ENCODE peak calls at places on chromosomes 7 and 10, in ten cellular contexts. X is breast epithelium; M is left ventricle myocardium inferior; E is lung; K is fibroblast of the aortic adventitia; J is endothelial cell; G is cardiac muscle cell; B is CD4-positive, alpha-beta T cell; T is foreskin fibroblast; I is stomach. R is an unnamed sample.
A peak's percentile ranks its signal among the peaks of the same experiment; 100 is the strongest.

GRCh38 chr7:101518348-101518747 is 110.7 kb downstream of the MYL10 start:
- DNase-seq in X (no peak), M (no peak), E (no peak), K (peak; percentile 34), J (no peak), G (peak; percentile 20), B (no peak), T (peak; percentile 87), I (no peak), R (no peak)

GRCh38 chr10:93947055-93947454 is 46.7 kb upstream of the PLCE1 start:
- DNase-seq in X (no peak), M (peak; percentile 40), E (no peak), K (peak; percentile 59), J (no peak), G (peak; percentile 82), B (no peak), T (peak; percentile 73), I (no peak), R (no peak)

GRCh38 chr7:73429622-73430505 is 3.7 kb upstream of the FZD9 start:
- DNase-seq in X (no peak), M (no peak), E (no peak), K (no peak), J (no peak), G (no peak), B (no peak), T (no peak), I (no peak), R (no peak)

GRCh38 chr10:115092555-115093285 is 445 bp upstream of the ATRNL1 start:
- DNase-seq in X (no peak), M (no peak), E (no peak), K (peak; percentile 21), J (peak; percentile 38), G (peak; percentile 58), B (no peak), T (peak; percentile 39), I (no peak), R (no peak)

GRCh38 chr7:95686109-95686508 is 86.2 kb upstream of the DYNC1I1 start:
- DNase-seq in X (peak; percentile 32), M (peak; percentile 19), E (peak; percentile 32), K (peak; percentile 67), J (peak; percentile 34), G (peak; percentile 82), B (no peak), T (peak; percentile 26), I (peak; percentile 60), R (no peak)

GRCh38 chr10:42454313-42454712 is 184.1 kb downstream of the ZNF33B start:
- DNase-seq in X (no peak), M (no peak), E (no peak), K (no peak), J (no peak), G (no peak), B (no peak), T (no peak), I (no peak), R (no peak)

GRCh38 chr7:90111-91063 is 102.0 kb upstream of the FAM20C start:
- DNase-seq in X (no peak), M (no peak), E (peak; percentile 25), K (peak; percentile 88), J (no peak), G (peak; percentile 83), B (no peak), T (peak; percentile 87), I (no peak), R (no peak)

GRCh38 chr7:140541513-140542192 is 62.3 kb upstream of the MKRN1 start:
- DNase-seq in X (peak; percentile 58), M (peak; percentile 63), E (peak; percentile 44), K (peak; percentile 95), J (peak; percentile 21), G (peak; percentile 96), B (no peak), T (peak; percentile 74), I (peak; percentile 37), R (no peak)

GRCh38 chr10:124728071-124728829 is 15.9 kb downstream of the FAM53B start:
- DNase-seq in X (no peak), M (no peak), E (no peak), K (no peak), J (no peak), G (peak; percentile 76), B (no peak), T (no peak), I (no peak), R (no peak)

GRCh38 chr7:158973440-158973839 is 117.1 kb downstream of the DYNC2I1 start:
- DNase-seq in X (no peak), M (peak; percentile 45), E (no peak), K (no peak), J (no peak), G (peak; percentile 23), B (no peak), T (no peak), I (peak; percentile 42), R (no peak)
- TF ChIP-seq CTCF in X (no peak), M (peak; percentile 69), E (no peak), K (peak; percentile 8), J (no peak), G (peak; percentile 23), B (no peak), T (no peak), I (peak; percentile 38), R (peak; percentile 75)

DNA sequence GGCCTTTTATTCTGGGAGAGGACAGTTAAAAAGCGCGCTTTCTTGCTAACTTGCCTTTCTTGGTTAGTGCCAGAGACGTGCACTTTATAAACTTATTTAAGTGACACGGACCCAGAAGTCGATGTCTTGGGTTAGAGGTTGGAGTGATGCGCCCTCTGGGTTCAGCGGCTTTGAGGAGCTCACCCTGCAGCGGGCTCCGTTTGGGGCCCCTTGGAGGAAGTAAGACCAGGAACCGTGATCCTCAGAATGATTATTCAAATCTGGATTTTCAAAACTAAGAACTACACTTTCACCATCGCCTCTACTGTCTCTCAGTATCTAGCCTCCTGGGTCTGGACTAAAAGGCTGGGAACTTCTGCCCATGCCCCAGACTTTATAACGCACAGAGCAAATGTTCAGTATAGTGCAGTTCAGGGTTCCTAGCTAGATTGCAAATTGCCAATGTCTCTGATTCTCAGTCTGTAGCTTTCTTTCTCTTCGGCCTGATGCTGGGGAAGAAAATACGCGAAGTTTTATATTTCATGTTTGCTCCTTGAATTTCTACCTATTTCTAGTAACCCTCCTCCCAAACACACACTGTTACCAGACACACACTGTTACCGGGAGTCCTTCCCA is 18.6 kb upstream of the SMO start:
- DNase-seq in X (no peak), M (no peak), E (no peak), K (no peak), J (no peak), G (no peak), B (no peak), T (no peak), I (no peak), R (no peak)
- TF ChIP-seq CTCF in X (no peak), M (no peak), E (no peak), K (no peak), J (no peak), G (no peak), B (no peak), T (no peak), I (no peak), R (no peak)

GRCh38 chr7:143914938-143915337 is 13.0 kb upstream of the TCAF1 start:
- DNase-seq in X (no peak), M (no peak), E (no peak), K (no peak), J (no peak), G (no peak), B (no peak), T (no peak), I (no peak), R (no peak)
- TF ChIP-seq CTCF in X (no peak), M (no peak), E (no peak), K (peak; percentile 10), J (no peak), G (no peak), B (no peak), T (no peak), I (no peak), R (peak; percentile 41)

GRCh38 chr7:152076940-152077933 is 51.8 kb downstream of the GALNT11 start:
- DNase-seq in X (no peak), M (peak; percentile 25), E (no peak), K (peak; percentile 14), J (no peak), G (no peak), B (no peak), T (no peak), I (no peak), R (no peak)

GRCh38 chr7:152074673-152075072 is 49.2 kb downstream of the GALNT11 start:
- DNase-seq in X (no peak), M (no peak), E (no peak), K (no peak), J (peak; percentile 16), G (no peak), B (no peak), T (no peak), I (no peak), R (no peak)

GRCh38 chr7:152078025-152078424 is 52.6 kb downstream of the GALNT11 start:
- DNase-seq in X (no peak), M (no peak), E (no peak), K (no peak), J (no peak), G (no peak), B (no peak), T (no peak), I (no peak), R (no peak)

GRCh38 chr7:152073352-152073751 is 47.9 kb downstream of the GALNT11 start:
- DNase-seq in X (no peak), M (no peak), E (no peak), K (no peak), J (no peak), G (no peak), B (no peak), T (no peak), I (no peak), R (no peak)

GRCh38 chr7:152076324-152076821 is 50.9 kb downstream of the GALNT11 start:
- DNase-seq in X (no peak), M (no peak), E (no peak), K (peak; percentile 17), J (peak; percentile 58), G (peak; percentile 20), B (no peak), T (no peak), I (peak; percentile 42), R (no peak)
- TF ChIP-seq CTCF in X (peak; percentile 41), M (peak; percentile 43), E (no peak), K (peak; percentile 52), J (peak; percentile 90), G (peak; percentile 33), B (no peak), T (peak; percentile 16), I (peak; percentile 21), R (peak; percentile 67)

DNA sequence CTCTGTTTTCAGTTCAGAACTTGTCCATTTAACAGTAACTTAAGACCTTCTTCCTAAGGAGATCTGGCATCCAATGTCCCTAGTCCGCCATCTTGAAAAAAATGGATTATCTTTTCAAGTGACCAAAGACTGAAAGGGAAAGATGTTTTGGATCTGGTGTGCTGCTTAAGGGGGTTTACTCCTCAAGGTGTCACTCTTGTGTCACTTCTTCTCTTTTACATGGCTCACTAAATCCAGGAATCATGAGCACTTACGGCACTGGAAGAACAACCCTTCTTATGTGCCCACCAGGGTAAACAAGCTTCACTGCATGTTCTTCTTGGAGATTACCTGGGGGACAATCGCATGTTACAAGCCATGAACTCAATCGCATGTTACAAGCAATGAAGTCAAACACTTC is 43.7 kb downstream of the ANXA8 start:
- DNase-seq in X (no peak), M (no peak), E (no peak), K (no peak), J (no peak), G (no peak), B (no peak), T (no peak), I (no peak), R (no peak)
- TF ChIP-seq CTCF in X (no peak), M (no peak), E (no peak), K (no peak), J (no peak), G (no peak), B (no peak), T (no peak), I (no peak), R (no peak)

GRCh38 chr10:132443605-132443997 is 46.6 kb downstream of the PWWP2B start:
- DNase-seq in X (no peak), M (no peak), E (no peak), K (no peak), J (no peak), G (peak; percentile 50), B (peak; percentile 59), T (no peak), I (no peak), R (no peak)
- TF ChIP-seq CTCF in X (no peak), M (peak; percentile 41), E (peak; percentile 24), K (peak; percentile 55), J (no peak), G (peak; percentile 53), B (peak; percentile 59), T (peak; percentile 31), I (peak; percentile 32), R (peak; percentile 75)